ENCODE peak calls at places on chromosomes 6 and 20, in seven cellular contexts. T, P, H, Z, L, J and C are unnamed samples.
A peak's percentile ranks its signal among the peaks of the same experiment; 100 is the strongest.

GRCh38 chr20:41632896-41633295 is 14.7 kb upstream of the CHD6 start:
- DNase-seq in J (no peak), T (no peak), Z (no peak), L (no peak), H (no peak), P (no peak), C (no peak)

GRCh38 chr20:58550661-58551060 is 35.5 kb upstream of the APCDD1L start:
- DNase-seq in Z (no peak), H (no peak), P (no peak), J (no peak), L (no peak), T (peak; percentile 29), C (no peak)

GRCh38 chr6:106885659-106886058 is 88.9 kb downstream of the CD24 start:
- DNase-seq in T (no peak), L (no peak), P (no peak), H (peak; percentile 26), J (no peak), Z (no peak), C (no peak)

GRCh38 chr20:37506166-37506725 is 14.8 kb upstream of the NNAT start:
- DNase-seq in T (no peak), P (no peak), L (no peak), J (no peak), Z (no peak), H (no peak), C (no peak)

GRCh38 chr6:27591660-27592059 is 118.8 kb upstream of the ZNF184 start:
- DNase-seq in Z (no peak), T (no peak), H (peak; percentile 7), L (no peak), P (no peak), J (no peak), C (peak; percentile 79)

GRCh38 chr20:62339647-62340062 is 27.5 kb downstream of the LAMA5 start:
- DNase-seq in T (no peak), L (no peak), H (no peak), P (no peak), J (no peak), Z (no peak), C (no peak)

GRCh38 chr20:62701161-62702007 is 7.3 kb upstream of the NTSR1 start:
- DNase-seq in P (no peak), H (no peak), J (no peak), L (no peak), Z (no peak), T (no peak), C (no peak)

GRCh38 chr6:70469965-70470364 is 56.7 kb downstream of the FAM135A start:
- DNase-seq in L (no peak), Z (no peak), J (no peak), T (no peak), H (no peak), P (no peak), C (no peak)

GRCh38 chr6:53803081-53803860 is 8.5 kb downstream of the LRRC1 start:
- DNase-seq in P (no peak), T (no peak), J (no peak), Z (no peak), L (no peak), H (no peak), C (no peak)

GRCh38 chr6:105495515-105495914 is 92.6 kb upstream of the PREP start:
- DNase-seq in T (no peak), Z (no peak), J (no peak), P (no peak), L (no peak), H (no peak), C (no peak)

GRCh38 chr20:58902003-58902402 is 49.5 kb downstream of the GNAS start:
- DNase-seq in Z (no peak), T (no peak), H (no peak), P (no peak), L (no peak), J (no peak), C (no peak)

GRCh38 chr20:24773751-24774201 is 175.3 kb upstream of the CST7 start:
- DNase-seq in J (no peak), T (no peak), L (peak; percentile 54), Z (no peak), H (no peak), P (no peak), C (no peak)

GRCh38 chr6:16576391-16577368 is 184.6 kb downstream of the ATXN1 start:
- DNase-seq in H (no peak), T (no peak), Z (no peak), P (no peak), L (no peak), J (no peak), C (no peak)

GRCh38 chr6:55643868-55644267 is 64.9 kb upstream of the HMGCLL1 start:
- DNase-seq in T (no peak), H (no peak), J (no peak), L (no peak), Z (no peak), P (no peak), C (no peak)

GRCh38 chr6:46191961-46192360 is 21.2 kb upstream of the ENPP5 start:
- DNase-seq in J (no peak), H (no peak), P (no peak), L (no peak), T (no peak), Z (no peak), C (no peak)

GRCh38 chr6:42020967-42021366 is 29.4 kb upstream of the TAF8 start:
- DNase-seq in H (no peak), T (no peak), L (no peak), P (no peak), J (no peak), Z (no peak), C (no peak)

GRCh38 chr20:4046311-4046924 is 31.1 kb upstream of the RNF24 start:
- DNase-seq in J (no peak), H (no peak), T (no peak), Z (no peak), L (peak; percentile 46), P (no peak), C (no peak)

GRCh38 chr20:59308493-59309201 is 8.2 kb downstream of the EDN3 start:
- DNase-seq in J (no peak), L (no peak), Z (no peak), P (no peak), T (no peak), H (no peak), C (no peak)

GRCh38 chr20:25459111-25459830 is 51.8 kb downstream of the GINS1 start:
- DNase-seq in J (no peak), P (no peak), Z (no peak), T (no peak), H (no peak), L (no peak), C (no peak)

GRCh38 chr20:36367907-36368306 is 61.8 kb downstream of the DLGAP4 start:
- DNase-seq in J (no peak), P (no peak), Z (no peak), T (no peak), H (no peak), L (no peak), C (no peak)

GRCh38 chr6:48979806-48980205 is 483.2 kb downstream of the MMUT start:
- DNase-seq in L (no peak), H (no peak), P (no peak), Z (no peak), T (no peak), J (no peak), C (no peak)

GRCh38 chr6:125918681-125919566 is 37.6 kb upstream of the HINT3 start:
- DNase-seq in J (no peak), T (peak; percentile 64), L (peak; percentile 66), P (no peak), H (peak; percentile 51), Z (peak; percentile 54), C (no peak)